ENCODE peak calls at places on chromosomes 12 and 14, in six cellular contexts. W is HCT116, H is ovary, J is colonic mucosa, A is GM12865, P is IMR-90. F is an unnamed sample.
A peak's percentile ranks its signal among the peaks of the same experiment; 100 is the strongest.

GRCh38 chr12:119807380-119807779 is 69.7 kb downstream of the CIT start:
- DNase-seq in W (no peak), H (no peak), J (no peak), A (no peak), P (no peak), F (no peak)

GRCh38 chr12:12577786-12578185 is 15.1 kb upstream of the DUSP16 start:
- DNase-seq in W (no peak), H (no peak), J (no peak), A (no peak), P (no peak), F (no peak)

GRCh38 chr14:98022541-98023520 is 1225.6 kb downstream of the VRK1 start:
- DNase-seq in W (no peak), H (no peak), J (no peak), A (no peak), P (no peak), F (no peak)

GRCh38 chr12:131536766-131537165 is 174.1 kb upstream of the SFSWAP start:
- DNase-seq in W (no peak), H (no peak), J (no peak), A (no peak), P (no peak), F (no peak)

GRCh38 chr12:105229446-105229845 is 6.5 kb downstream of the APPL2 start:
- DNase-seq in W (no peak), H (no peak), J (peak; percentile 53), A (no peak), P (peak; percentile 24), F (peak; percentile 64)

GRCh38 chr14:73143003-73143402 is 6.7 kb downstream of the PSEN1 start:
- DNase-seq in W (no peak), H (no peak), J (no peak), A (no peak), P (no peak), F (no peak)

GRCh38 chr14:55438066-55438683 is 2.2 kb downstream of the TBPL2 start:
- DNase-seq in W (peak; percentile 57), H (peak; percentile 44), J (peak; percentile 38), A (peak; percentile 59), P (peak; percentile 73), F (peak; percentile 75)

GRCh38 chr14:64502476-64503183 is 1.0 kb downstream of the ZBTB25 start:
- DNase-seq in W (no peak), H (peak; percentile 33), J (peak; percentile 56), A (peak; percentile 46), P (peak; percentile 16), F (peak; percentile 18)

GRCh38 chr14:36001936-36002335 is 174.6 kb downstream of the PTCSC3 start:
- DNase-seq in W (no peak), H (no peak), J (no peak), A (no peak), P (no peak), F (no peak)

GRCh38 chr12:102811125-102811737 is 105.8 kb downstream of the PAH start:
- DNase-seq in W (peak; percentile 12), H (peak; percentile 38), J (no peak), A (peak; percentile 53), P (no peak), F (peak; percentile 2)

DNA sequence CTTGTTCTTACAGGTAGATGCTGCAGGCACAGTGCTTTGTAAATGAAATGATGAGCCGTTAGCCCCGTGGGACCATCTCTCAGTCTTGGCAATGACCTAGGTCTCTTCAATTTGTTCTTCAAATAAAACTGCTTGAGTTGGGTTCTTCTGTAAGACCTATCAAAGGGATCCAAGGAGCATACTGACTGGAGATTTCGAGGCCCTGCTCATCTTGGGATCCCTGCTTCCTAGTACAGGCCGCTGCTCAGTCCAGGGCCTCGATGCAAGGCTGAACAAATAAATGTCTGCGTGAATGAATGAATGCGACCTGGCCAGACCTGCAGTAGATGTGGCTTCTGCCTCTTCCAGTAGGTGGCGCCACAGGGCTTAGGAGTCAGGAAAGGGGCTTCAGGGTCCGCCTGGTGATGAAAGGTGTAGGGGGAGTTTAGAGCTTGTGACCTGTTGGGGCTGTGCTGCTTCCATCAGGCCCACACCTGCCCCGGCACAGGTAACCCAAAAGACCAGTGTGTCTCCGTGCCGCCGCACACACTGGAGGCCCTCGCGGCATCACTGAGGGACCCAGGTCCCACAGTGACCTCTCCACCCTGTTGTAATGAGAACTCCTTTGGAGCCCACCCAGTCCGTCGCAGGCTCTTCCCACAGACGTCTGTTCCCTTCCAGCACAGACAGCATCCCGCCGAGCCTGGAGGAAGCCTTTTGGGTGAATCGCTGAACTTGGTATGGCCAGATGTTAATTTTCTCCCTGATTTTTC is 4.4 kb downstream of the CACNA1C start:
- DNase-seq in W (peak; percentile 34), H (peak; percentile 63), J (peak; percentile 68), A (peak; percentile 63), P (peak; percentile 62), F (peak; percentile 57)
- H3K4me3 ChIP-seq in W (no peak overlapping the region), H (no peak overlapping the region), J (no peak overlapping the region), A (no peak overlapping the region), P (no peak overlapping the region), F (no peak overlapping the region)

DNA sequence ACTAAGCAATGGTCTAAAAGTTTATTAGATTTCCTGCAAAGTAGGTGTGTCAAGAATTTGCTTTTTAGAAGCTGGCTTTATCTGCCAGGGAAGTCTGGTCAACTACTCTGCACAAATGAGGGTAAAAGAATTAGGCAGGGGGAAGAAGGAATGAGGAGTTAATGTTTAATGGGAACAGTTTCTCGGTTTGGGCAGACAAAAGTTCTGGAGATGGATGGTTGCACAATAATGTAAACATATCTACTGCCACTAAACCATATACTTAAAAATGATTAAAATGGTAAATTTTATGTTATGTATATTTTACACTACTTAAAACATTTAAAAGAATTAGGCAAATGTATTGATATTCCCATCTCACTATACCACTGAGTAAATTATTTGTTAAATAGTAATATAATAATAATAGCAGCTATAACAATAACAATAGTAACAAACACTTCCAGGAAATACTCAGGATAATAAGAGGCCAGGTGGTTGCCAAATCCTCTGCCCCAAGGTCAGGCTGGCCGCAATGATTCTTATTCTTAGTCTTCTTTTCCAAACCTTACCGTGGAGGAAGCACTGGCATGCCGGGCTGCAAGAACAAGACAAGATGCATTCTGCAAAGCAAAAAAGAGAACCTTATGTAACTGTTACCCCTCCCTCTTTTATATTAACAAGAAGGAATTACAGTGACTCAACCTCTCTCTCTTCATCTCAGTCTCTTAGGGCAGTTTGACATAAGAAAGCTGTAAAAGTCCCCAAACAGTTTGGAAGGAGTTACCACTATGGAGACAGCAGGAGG is 13.9 kb downstream of the CS start:
- DNase-seq in W (no peak), H (peak; percentile 35), J (no peak), A (no peak), P (no peak), F (no peak)
- TF ChIP-seq CTCF in W (no peak), H (no peak), J (no peak), A (no peak), P (no peak), F (no peak)

GRCh38 chr12:81079280-81080076 is 1.6 kb downstream of the ACSS3 start:
- DNase-seq in W (no peak), H (no peak), J (no peak), A (no peak), P (no peak), F (no peak)
- H3K4me3 ChIP-seq in W (no peak overlapping the region), H (peak overlapping the region; percentile 87), J (no peak overlapping the region), A (no peak overlapping the region), P (no peak overlapping the region), F (no peak overlapping the region)

DNA sequence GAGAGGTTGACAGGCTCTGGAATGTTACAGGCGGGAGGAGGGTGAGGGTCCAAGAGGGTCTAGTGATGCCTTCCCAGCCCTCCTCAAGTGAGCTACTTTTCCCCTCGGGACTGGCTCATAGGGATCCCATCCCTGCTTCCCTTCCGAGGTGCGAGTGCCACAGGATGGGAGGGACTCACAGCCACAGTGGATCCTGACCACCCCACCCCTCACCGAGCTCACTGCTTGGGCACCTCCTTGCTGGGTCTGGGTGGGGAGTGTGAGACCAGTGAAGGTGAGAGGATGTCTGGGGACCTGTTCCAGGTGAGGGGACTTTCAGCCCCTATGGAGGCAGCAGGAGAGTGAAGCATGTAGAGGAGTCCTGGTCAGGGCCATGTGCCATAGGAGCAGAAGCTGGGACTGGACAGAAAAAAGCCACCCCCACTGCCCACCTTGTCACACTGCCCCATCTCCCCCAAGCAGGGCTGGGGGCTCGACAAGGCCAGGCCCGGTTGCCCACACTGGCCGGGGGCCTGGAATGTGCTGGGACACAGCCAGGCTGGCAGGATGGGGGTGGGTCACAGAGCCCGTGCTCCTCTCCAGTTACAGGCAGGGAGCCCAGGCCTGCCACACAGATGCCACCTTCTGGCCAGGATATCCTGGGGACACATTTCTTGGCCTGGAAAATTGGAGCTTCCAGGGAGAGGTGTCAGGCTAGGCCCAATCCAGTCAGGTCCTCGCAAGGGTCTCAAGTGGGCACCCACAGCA is 1.7 kb upstream of the TNS2 start:
- DNase-seq in W (no peak), H (peak; percentile 66), J (peak; percentile 74), A (no peak), P (no peak), F (no peak)
- TF ChIP-seq CTCF in W (no peak), H (no peak), J (no peak), A (no peak), P (peak; percentile 10), F (no peak)

GRCh38 chr12:15216036-15216889 is 5.0 kb downstream of the RERG start:
- DNase-seq in W (no peak), H (no peak), J (no peak), A (no peak), P (no peak), F (no peak)

GRCh38 chr12:15220451-15220850 is 766 bp downstream of the RERG start:
- DNase-seq in W (no peak), H (peak; percentile 52), J (no peak), A (no peak), P (no peak), F (no peak)

GRCh38 chr12:15225136-15225535 is 3.9 kb upstream of the RERG start:
- DNase-seq in W (no peak), H (no peak), J (no peak), A (no peak), P (no peak), F (no peak)

GRCh38 chr12:15227004-15227679 is 5.9 kb upstream of the RERG start:
- DNase-seq in W (peak; percentile 42), H (peak; percentile 43), J (peak; percentile 45), A (peak; percentile 34), P (peak; percentile 33), F (peak; percentile 78)

GRCh38 chr12:15220961-15221885 is at the start of gene RERG:
- DNase-seq in W (peak; percentile 36), H (peak; percentile 86), J (peak; percentile 80), A (peak; percentile 81), P (peak; percentile 63), F (peak; percentile 69)
- H3K4me3 ChIP-seq in W (peak within 1 kb of the TSS; percentile 13), H (peak within 1 kb of the TSS; percentile 62), J (peak within 1 kb of the TSS; percentile 32), A (no peak within 1 kb of the TSS), P (peak within 1 kb of the TSS; percentile 31), F (peak within 1 kb of the TSS; percentile 52)

GRCh38 chr14:102209224-102209966 is 69.7 kb downstream of the WDR20 start:
- DNase-seq in W (no peak), H (no peak), J (no peak), A (no peak), P (peak; percentile 28), F (peak; percentile 34)
- TF ChIP-seq CTCF in W (no peak), H (no peak), J (no peak), A (no peak), P (peak; percentile 22), F (peak; percentile 25)

F was measured in fibroblast of mammary gland.